ENCODE peak calls at places on chromosomes 12 and 14, in four cellular contexts. Z is heart right ventricle, M is astrocyte of the cerebellum, T is dorsolateral prefrontal cortex. V is an unnamed sample.

GRCh38 chr12:96081596-96081995 is 46.2 kb upstream of the LTA4H start:
- DNase-seq in T (no peak), Z (no peak), M (no peak), V (no peak)

GRCh38 chr12:30000401-30000800 is 216.7 kb upstream of the TMTC1 start:
- DNase-seq in M (peak; percentile 96), Z (no peak), T (no peak), V (no peak)

GRCh38 chr12:111454311-111454710 is 48.6 kb downstream of the SH2B3 start:
- DNase-seq in Z (no peak), M (no peak), T (no peak), V (no peak)

GRCh38 chr14:55339770-55340169 is 68.5 kb downstream of the FBXO34 start:
- DNase-seq in Z (no peak), T (no peak), M (no peak), V (no peak)

GRCh38 chr12:103560604-103561101 is 26.4 kb upstream of the STAB2 start:
- DNase-seq in Z (no peak), T (no peak), M (peak; percentile 75), V (peak; percentile 92)

GRCh38 chr12:27821259-27821973 is 41.4 kb upstream of the MANSC4 start:
- DNase-seq in Z (peak; percentile 50), M (peak; percentile 79), T (no peak), V (peak; percentile 92)

GRCh38 chr14:73261075-73261474 is 23.8 kb downstream of the PAPLN start:
- DNase-seq in T (no peak), Z (no peak), M (no peak), V (no peak)

GRCh38 chr12:96502477-96502876 is 13.1 kb downstream of the CFAP54 start:
- DNase-seq in T (no peak), M (no peak), Z (no peak), V (no peak)

GRCh38 chr14:70901218-70901772 is 6.0 kb upstream of the PCNX1 start:
- DNase-seq in M (no peak), T (no peak), Z (no peak), V (no peak)

GRCh38 chr14:64645220-64645891 is 58.9 kb upstream of the PLEKHG3 start:
- DNase-seq in Z (peak; percentile 43), T (no peak), M (peak; percentile 90), V (peak; percentile 97)

GRCh38 chr12:29741342-29742241 is 42.1 kb downstream of the TMTC1 start:
- DNase-seq in Z (no peak), T (no peak), M (peak; percentile 83), V (no peak)

GRCh38 chr12:132328282-132329029 is 933 bp downstream of the GALNT9 start:
- DNase-seq in M (no peak), T (no peak), Z (no peak), V (no peak)

GRCh38 chr12:2481346-2481745 is 313.4 kb upstream of the FKBP4 start:
- DNase-seq in M (no peak), T (no peak), Z (no peak), V (no peak)

GRCh38 chr12:119375619-119376018 is 41.1 kb downstream of the CCDC60 start:
- DNase-seq in M (no peak), T (peak; percentile 13), Z (no peak), V (no peak)

GRCh38 chr12:75460194-75460593 is 20.4 kb upstream of the GLIPR1 start:
- DNase-seq in T (no peak), Z (no peak), M (no peak), V (no peak)

DNA sequence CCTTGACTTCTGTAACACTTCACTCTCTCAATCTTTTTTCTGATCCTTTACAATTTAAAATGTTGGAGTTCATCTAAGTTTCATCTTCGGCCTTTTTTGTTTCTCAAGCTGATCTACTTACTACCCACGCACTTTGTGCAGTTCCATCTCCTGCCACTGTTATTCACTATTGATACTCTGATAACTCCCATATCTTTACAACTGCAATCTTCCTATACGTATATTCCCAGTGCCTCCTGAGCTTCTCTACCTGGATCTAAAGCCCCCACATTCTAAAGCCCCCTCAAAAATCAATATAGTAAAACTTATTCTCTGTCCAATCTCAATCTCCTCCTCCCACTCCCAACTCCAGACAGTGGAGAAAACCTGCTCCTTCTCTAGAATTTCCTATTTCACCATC is 5.9 kb downstream of the ATG2B start:
- DNase-seq in Z (no peak), M (no peak), T (no peak), V (no peak)
- TF ChIP-seq CTCF in Z (no peak), M (no peak), T (peak; percentile 31), V (no peak)

GRCh38 chr12:77724367-77724957 is 106.2 kb upstream of the NAV3 start:
- DNase-seq in T (no peak), Z (no peak), M (peak; percentile 33), V (no peak)
- H3K4me3 ChIP-seq in T (no peak overlapping the region), Z (no peak overlapping the region), M (no peak overlapping the region), V (no peak overlapping the region)

DNA sequence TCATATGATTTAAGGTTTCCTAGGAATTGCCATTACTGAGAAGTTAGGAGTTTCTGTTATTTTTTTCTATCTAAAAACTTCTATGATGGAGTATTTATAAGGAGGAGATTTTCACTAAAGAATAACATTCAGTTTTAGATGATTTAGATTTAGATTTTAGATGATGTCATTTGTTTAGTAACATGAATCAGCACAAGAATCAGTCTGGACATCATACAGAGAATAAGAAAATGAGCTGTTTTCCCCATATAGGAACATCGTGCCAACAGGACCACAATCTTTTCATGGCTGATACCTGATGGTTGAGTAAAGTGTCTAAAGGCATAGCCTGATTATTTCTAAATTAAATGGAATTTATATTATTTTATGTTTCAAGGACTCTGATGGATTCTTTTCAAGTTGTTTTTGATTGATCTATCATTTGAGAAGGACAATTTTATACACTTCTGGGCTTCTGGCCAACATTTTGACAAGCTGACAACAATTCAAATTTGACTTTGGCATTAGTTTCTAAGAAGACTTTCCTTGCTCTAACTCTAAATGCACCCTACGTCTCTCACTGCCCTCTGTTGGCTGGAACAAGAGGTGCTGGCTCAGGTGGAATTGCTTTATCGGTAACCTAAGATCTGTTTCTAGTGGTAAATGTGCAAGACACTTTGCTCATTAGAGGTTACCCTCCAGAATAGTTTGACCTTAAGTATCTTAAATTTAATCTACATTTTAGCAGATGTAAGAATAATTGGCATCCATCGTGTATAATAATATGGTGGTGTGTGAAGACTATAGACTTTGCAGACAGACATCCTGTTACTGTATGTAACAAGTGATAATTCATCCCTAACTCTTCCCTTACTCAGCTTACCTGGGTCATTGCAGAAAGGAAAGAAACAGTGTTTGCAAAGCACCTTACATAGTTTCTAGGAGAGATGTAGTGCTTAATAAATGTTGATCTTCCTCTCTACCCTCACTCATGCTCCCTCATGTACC is 42.8 kb upstream of the CPSF6 start:
- DNase-seq in M (no peak), T (no peak), Z (no peak), V (no peak)
- TF ChIP-seq CTCF in M (no peak), T (no peak), Z (peak; percentile 15), V (peak; percentile 28)

GRCh38 chr14:87133073-87133815 is 859.7 kb downstream of the GALC start:
- DNase-seq in Z (peak; percentile 40), T (no peak), M (peak; percentile 75), V (peak; percentile 90)
- H3K4me3 ChIP-seq in Z (no peak overlapping the region), T (no peak overlapping the region), M (no peak overlapping the region), V (no peak overlapping the region)

DNA sequence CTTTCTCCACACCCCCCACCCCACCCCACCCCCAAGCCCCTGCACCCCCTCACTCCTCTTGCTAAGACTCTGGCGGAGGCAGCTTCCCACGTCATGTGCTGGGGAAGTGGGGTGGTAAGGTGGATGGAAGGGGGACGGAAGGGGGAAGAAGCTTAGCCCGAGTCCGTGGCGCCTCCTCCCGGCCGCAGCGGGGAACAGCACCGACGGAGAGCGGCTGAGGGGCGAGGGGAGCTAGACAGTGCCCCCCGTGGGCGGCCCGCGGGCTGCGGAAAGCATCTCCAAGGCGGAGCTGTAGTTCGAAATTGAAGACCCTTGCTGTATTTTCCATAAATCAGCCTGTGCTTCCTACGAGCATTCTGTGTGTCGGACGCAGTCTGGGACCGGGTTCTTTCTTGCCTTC is 608 bp upstream of the GRIN2B start:
- DNase-seq in T (no peak), M (no peak), Z (no peak), V (no peak)
- TF ChIP-seq CTCF in T (peak; percentile 63), M (peak; percentile 33), Z (peak; percentile 30), V (peak; percentile 28)

DNA sequence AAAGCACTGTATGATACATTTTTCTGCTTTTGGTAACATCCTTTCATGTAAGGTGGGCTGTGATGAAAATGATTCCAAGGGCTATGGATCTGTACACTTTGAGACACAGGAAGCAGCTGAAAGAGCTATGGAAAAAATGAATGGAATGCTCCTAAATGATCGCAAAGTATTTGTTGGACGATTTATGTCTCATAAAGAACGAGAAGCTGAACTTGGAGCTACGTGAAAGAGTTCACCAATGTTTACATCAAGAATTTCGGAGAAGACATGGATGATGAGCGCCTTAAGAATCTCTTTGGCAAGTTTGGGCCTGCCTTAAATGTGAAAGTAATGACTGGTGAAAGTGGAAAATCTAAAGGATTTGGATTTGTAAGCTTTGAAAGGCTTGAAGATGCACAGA is 22.1 kb upstream of the SRGAP1 start:
- DNase-seq in M (no peak), T (no peak), Z (no peak), V (no peak)
- H3K4me3 ChIP-seq in M (no peak overlapping the region), T (peak overlapping the region; percentile 54), Z (peak overlapping the region; percentile 54), V (peak overlapping the region; percentile 33)

GRCh38 chr12:53480425-53481107 is 18.7 kb downstream of the MAP3K12 start:
- DNase-seq in T (no peak), Z (no peak), M (no peak), V (no peak)

GRCh38 chr12:53482626-53483165 is 16.6 kb downstream of the MAP3K12 start:
- DNase-seq in Z (no peak), M (no peak), T (no peak), V (no peak)

GRCh38 chr12:53481108-53481442 is 18.2 kb downstream of the MAP3K12 start:
- DNase-seq in Z (no peak), T (no peak), M (no peak), V (no peak)

GRCh38 chr12:53483225-53483978 is 15.9 kb downstream of the MAP3K12 start:
- DNase-seq in T (no peak), M (no peak), Z (no peak), V (no peak)

GRCh38 chr12:53481957-53482586 is 17.2 kb downstream of the MAP3K12 start:
- DNase-seq in M (no peak), T (no peak), Z (no peak), V (no peak)
- TF ChIP-seq CTCF in M (peak; percentile 25), T (no peak), Z (no peak), V (no peak)

GRCh38 chr12:53997324-53998173 is 2.4 kb upstream of the HOXC9 start:
- DNase-seq in M (no peak), Z (no peak), T (no peak), V (no peak)
- H3K4me3 ChIP-seq in M (no peak overlapping the region), Z (no peak overlapping the region), T (no peak overlapping the region), V (no peak overlapping the region)

GRCh38 chr12:113359939-113360748 is 1.8 kb downstream of the PLBD2 start:
- DNase-seq in T (no peak), Z (no peak), M (no peak), V (no peak)
- TF ChIP-seq CTCF in T (peak; percentile 22), Z (no peak), M (peak; percentile 1), V (peak; percentile 31)

GRCh38 chr14:75539165-75539561 is 16.9 kb downstream of the BATF start:
- DNase-seq in T (no peak), Z (no peak), M (no peak), V (no peak)
- H3K4me3 ChIP-seq in T (no peak overlapping the region), Z (no peak overlapping the region), M (no peak overlapping the region), V (no peak overlapping the region)